ENCODE peak calls at places on chromosomes 16 and 17, in eight cellular contexts. T is HepG2; E is CD4-positive, CD25-positive, alpha-beta regulatory T cell; L is colonic mucosa; X is neuronal stem cell; V is mucosa of descending colon; I is Caco-2; K is CD4-positive, alpha-beta T cell. B is an unnamed sample. For H3K9me3, the result is how much of the 10 kb centered on the place peaks cover.

GRCh38 chr17:22463110-22463850 is 771.0 kb downstream of the KCNJ18 start:
- DNase-seq in K (no peak), T (no peak), V (no peak), E (no peak), L (no peak), X (no peak), I (no peak), B (no peak)

GRCh38 chr17:75348386-75349012 is 57.0 kb downstream of the GRB2 start:
- DNase-seq in I (no peak), E (no peak), L (no peak), T (no peak), X (no peak), K (no peak), V (no peak), B (no peak)

GRCh38 chr17:56866496-56866895 is 32.5 kb downstream of the DGKE start:
- DNase-seq in I (no peak), T (no peak), X (no peak), L (no peak), K (no peak), E (peak), V (no peak), B (no peak)

GRCh38 chr17:42163113-42163512 is 8.3 kb upstream of the RAB5C start:
- DNase-seq in V (peak), K (no peak), E (peak), X (no peak), T (peak), I (no peak), L (peak), B (no peak)

GRCh38 chr16:87525352-87525751 is 32.5 kb upstream of the ZCCHC14 start:
- DNase-seq in V (no peak), E (no peak), X (no peak), K (no peak), I (no peak), L (no peak), T (no peak), B (no peak)

GRCh38 chr17:70137451-70138230 is 31.7 kb upstream of the KCNJ2 start:
- DNase-seq in T (no peak), V (no peak), E (peak), L (peak), X (no peak), K (no peak), I (no peak), B (no peak)

GRCh38 chr17:2215616-2216364 is 87.8 kb downstream of the SMG6 start:
- DNase-seq in V (peak), I (no peak), T (no peak), E (peak), K (peak), X (no peak), L (peak), B (peak)

GRCh38 chr16:69078073-69078472 is 27.4 kb upstream of the HAS3 start:
- DNase-seq in L (no peak), T (no peak), K (no peak), V (no peak), X (no peak), E (no peak), I (no peak), B (no peak)

GRCh38 chr17:46020023-46020735 is 21.1 kb downstream of the STH start:
- DNase-seq in X (no peak), T (no peak), K (peak), V (no peak), L (no peak), E (peak), I (no peak), B (peak)

GRCh38 chr17:45127209-45127582 is 5.1 kb downstream of the PLCD3 start:
- DNase-seq in X (no peak), L (peak), T (no peak), V (peak), I (no peak), E (no peak), K (no peak), B (no peak)

GRCh38 chr16:23071202-23072083 is 77.8 kb downstream of the USP31 start:
- DNase-seq in E (no peak), X (no peak), K (no peak), I (no peak), T (no peak), L (no peak), V (no peak), B (no peak)

GRCh38 chr17:353213-353837 is 718 bp upstream of the RPH3AL start:
- DNase-seq in L (no peak), V (peak), I (no peak), K (no peak), X (no peak), T (no peak), E (no peak), B (no peak)

GRCh38 chr17:19344311-19345066 is 18.0 kb downstream of the B9D1 start:
- DNase-seq in T (no peak), L (no peak), X (no peak), E (no peak), I (peak), K (no peak), V (no peak), B (no peak)

GRCh38 chr16:51391798-51392511 is 240.9 kb upstream of the SALL1 start:
- DNase-seq in V (no peak), X (peak), L (no peak), T (no peak), E (no peak), I (no peak), K (no peak), B (no peak)

GRCh38 chr17:35030780-35031179 is 32.7 kb downstream of the RFFL start:
- DNase-seq in I (no peak), K (no peak), L (no peak), X (no peak), V (no peak), T (no peak), E (no peak), B (no peak)

GRCh38 chr16:1020591-1020990 is 39.0 kb downstream of the SOX8 start:
- DNase-seq in K (no peak), V (no peak), T (no peak), I (no peak), L (no peak), X (no peak), E (no peak), B (no peak)

GRCh38 chr16:30621765-30622164 is 11.6 kb upstream of the ZNF689 start:
- DNase-seq in I (no peak), T (no peak), K (no peak), X (no peak), V (no peak), L (no peak), E (no peak), B (no peak)

GRCh38 chr16:12255919-12256665 is 279.6 kb downstream of the SNX29 start:
- DNase-seq in X (no peak), K (no peak), T (no peak), I (no peak), L (no peak), E (no peak), V (no peak), B (no peak)

GRCh38 chr17:76504117-76504516 is 2.9 kb upstream of the RHBDF2 start:
- DNase-seq in L (no peak), T (no peak), E (no peak), X (no peak), I (no peak), K (no peak), V (no peak), B (no peak)

GRCh38 chr16:89996178-89996489 is 23.1 kb downstream of the DBNDD1 start:
- DNase-seq in I (no peak), E (no peak), V (no peak), X (no peak), L (no peak), K (no peak), T (no peak), B (no peak)

GRCh38 chr16:89993377-89993776 is 25.9 kb downstream of the DBNDD1 start:
- DNase-seq in T (no peak), X (no peak), V (no peak), K (no peak), I (no peak), L (no peak), E (no peak), B (no peak)

GRCh38 chr16:89994389-89994720 is 24.9 kb downstream of the DBNDD1 start:
- DNase-seq in X (no peak), E (no peak), V (no peak), L (no peak), T (no peak), K (no peak), I (no peak), B (no peak)

GRCh38 chr16:89990799-89991198 is 28.5 kb downstream of the DBNDD1 start:
- DNase-seq in I (no peak), V (no peak), K (no peak), L (no peak), X (no peak), E (no peak), T (no peak), B (no peak)

GRCh38 chr16:89993971-89994370 is 25.3 kb downstream of the DBNDD1 start:
- DNase-seq in T (no peak), L (no peak), E (no peak), V (no peak), X (no peak), K (no peak), I (no peak), B (no peak)
- H3K9me3 ChIP-seq in T (under half), L (under half), E (under half), V (under half), X (under half), K (under half), I (under half), B (under half)

GRCh38 chr16:27387724-27388123 is 14.2 kb upstream of the IL21R start:
- DNase-seq in X (no peak), E (no peak), T (no peak), I (no peak), K (no peak), V (no peak), L (peak), B (no peak)

GRCh38 chr16:27385398-27385797 is 16.6 kb upstream of the IL21R start:
- DNase-seq in X (no peak), K (no peak), V (no peak), E (no peak), L (peak), I (no peak), T (no peak), B (no peak)

GRCh38 chr16:27389272-27389961 is 12.6 kb upstream of the IL21R start:
- DNase-seq in E (no peak), L (peak), I (no peak), V (no peak), K (no peak), T (no peak), X (no peak), B (no peak)

GRCh38 chr16:27383511-27384243 is 18.3 kb upstream of the IL21R start:
- DNase-seq in L (no peak), I (no peak), K (no peak), T (no peak), E (no peak), X (no peak), V (no peak), B (no peak)

GRCh38 chr16:27386674-27387073 is 15.3 kb upstream of the IL21R start:
- DNase-seq in X (no peak), L (no peak), I (no peak), E (no peak), T (no peak), V (no peak), K (no peak), B (no peak)
- H3K9me3 ChIP-seq in X (under half), L (under half), I (under half), E (under half), T (under half), V (under half), K (under half), B (under half)

GRCh38 chr17:82865996-82866395 is 26.2 kb upstream of the ZNF750 start:
- DNase-seq in L (no peak), T (no peak), I (no peak), X (no peak), K (no peak), E (no peak), V (peak), B (no peak)

GRCh38 chr17:82865274-82865673 is 25.5 kb upstream of the ZNF750 start:
- DNase-seq in K (no peak), L (no peak), X (no peak), I (no peak), T (no peak), E (no peak), V (no peak), B (no peak)

GRCh38 chr17:82863941-82864720 is 24.3 kb upstream of the ZNF750 start:
- DNase-seq in I (no peak), X (no peak), L (no peak), V (no peak), T (no peak), K (peak), E (peak), B (peak)

GRCh38 chr17:82863646-82863940 is 23.8 kb upstream of the ZNF750 start:
- DNase-seq in K (no peak), T (no peak), I (no peak), E (no peak), L (no peak), X (no peak), V (no peak), B (no peak)

DNA sequence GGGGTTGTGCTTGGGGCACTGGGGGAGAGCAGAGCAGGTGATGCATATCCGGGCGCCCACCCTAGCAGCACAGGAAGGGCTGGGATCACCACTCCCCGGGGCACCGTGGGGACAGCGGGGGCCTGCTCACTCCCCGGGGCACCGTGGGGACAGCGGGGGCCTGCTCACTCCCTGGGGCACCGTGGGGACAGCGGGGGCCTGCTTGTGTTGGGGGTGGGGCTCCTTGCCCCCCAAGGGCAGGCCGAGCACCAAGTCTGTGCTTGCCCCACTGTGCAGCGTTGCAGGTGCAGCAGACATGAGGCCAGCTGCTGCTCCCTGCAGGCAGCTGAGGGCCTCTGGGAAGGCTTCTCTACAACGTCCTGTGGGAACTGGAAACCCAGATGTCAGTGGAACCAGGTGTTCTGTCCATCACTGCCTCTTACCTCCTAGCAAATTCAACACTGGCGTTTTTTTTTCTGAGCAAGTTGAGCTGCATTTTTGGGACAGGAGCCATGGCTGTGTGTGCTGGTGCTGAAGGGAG is 25.0 kb upstream of the ZNF750 start:
- DNase-seq in K (no peak), X (no peak), I (no peak), V (no peak), T (no peak), L (no peak), E (no peak), B (no peak)
- H3K9me3 ChIP-seq in K (under half), X (under half), I (under half), V (under half), T (under half), L (under half), E (under half), B (under half)

GRCh38 chr17:79947351-79948031 is 88.2 kb downstream of the TBC1D16 start:
- DNase-seq in L (peak), K (no peak), T (no peak), V (peak), X (no peak), I (peak), E (no peak), B (no peak)
- H3K9me3 ChIP-seq in L (under half), K (under half), T (under half), V (under half), X (under half), I (under half), E (under half), B (under half)

DNA sequence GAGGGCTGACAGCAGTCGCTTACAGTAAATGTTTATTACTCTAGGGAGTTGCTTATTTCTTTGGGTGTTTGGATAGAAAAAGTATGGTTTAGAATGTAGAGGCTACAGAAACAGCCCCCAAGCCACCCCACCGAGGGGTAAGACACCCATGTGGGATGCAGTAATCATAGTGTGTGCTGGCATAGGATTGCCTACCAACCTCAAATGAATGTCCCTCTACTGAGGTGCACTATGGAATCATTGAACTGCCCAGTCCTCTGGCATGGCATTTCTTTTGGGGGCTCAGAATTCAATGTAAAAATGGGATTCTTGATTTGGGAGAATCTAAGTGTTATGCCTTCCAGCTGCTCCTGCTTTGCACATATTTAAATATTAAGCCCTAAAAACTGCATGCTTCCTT is 46.8 kb downstream of the ZNF267 start:
- DNase-seq in V (no peak), K (no peak), L (no peak), E (no peak), I (no peak), T (no peak), X (no peak), B (no peak)
- H3K9me3 ChIP-seq in V (half or more), K (half or more), L (under half), E (half or more), I (under half), T (half or more), X (under half), B (half or more)

DNA sequence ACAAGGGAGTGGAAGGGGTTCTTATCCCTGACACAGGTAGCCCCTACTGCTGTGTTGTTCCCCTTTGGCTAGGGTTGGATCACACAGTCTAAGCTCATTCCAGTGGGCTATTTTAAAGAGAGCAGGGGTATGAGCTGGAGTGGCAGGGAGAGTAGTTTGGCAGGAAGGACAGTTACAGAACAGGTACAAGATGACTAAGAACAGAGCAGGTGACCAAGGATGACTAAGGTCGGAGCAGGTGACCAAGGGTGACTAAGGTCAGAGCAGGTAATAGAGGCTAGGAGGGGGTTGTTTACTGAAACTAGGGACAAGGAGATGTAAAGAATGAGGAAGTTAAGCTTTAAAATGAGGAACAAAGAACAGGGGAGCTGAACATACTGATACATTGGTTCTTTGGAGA is 58.8 kb downstream of the UTP18 start:
- DNase-seq in E (no peak), I (no peak), X (no peak), K (no peak), T (no peak), L (no peak), V (no peak), B (no peak)
- H3K9me3 ChIP-seq in E (under half), I (under half), X (under half), K (under half), T (under half), L (under half), V (under half), B (under half)

DNA sequence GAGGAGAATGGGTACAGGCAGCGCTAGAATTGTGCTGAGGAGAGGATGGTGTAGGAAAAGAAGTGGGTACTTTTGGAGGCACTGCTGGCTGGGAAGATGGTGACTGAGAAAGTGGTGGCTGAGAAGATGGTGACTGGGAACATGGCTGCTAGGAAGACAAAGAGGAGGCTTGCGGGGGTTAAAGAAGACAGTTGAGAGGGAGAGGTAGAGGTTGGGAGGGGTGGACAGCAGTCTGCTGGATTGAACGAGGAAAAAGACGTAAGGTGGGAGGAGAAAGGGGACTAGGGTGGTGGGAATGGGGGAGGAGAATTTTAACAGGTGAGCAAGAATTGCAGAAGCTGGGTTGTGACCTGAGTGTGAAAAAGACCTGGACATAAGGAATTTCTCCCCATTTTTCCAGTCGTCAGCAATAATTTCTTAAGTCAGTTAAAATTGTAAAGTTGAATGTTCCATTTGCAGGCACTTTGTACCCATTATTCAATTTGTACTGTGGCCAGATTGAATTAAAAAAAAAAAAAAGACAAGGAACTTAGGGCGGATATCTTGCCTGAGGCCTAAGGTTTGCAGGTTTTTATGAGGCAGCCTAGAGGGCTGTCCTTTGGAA is 2450.0 kb downstream of the TP53TG3F start:
- DNase-seq in K (no peak), V (no peak), L (no peak), E (no peak), T (no peak), I (no peak), X (no peak), B (no peak)
- H3K9me3 ChIP-seq in K (under half), V (half or more), L (under half), E (under half), T (half or more), I (under half), X (under half), B (under half)